ENCODE peak calls at places on chromosomes 1 and 21, in five cellular contexts. One of them, this sample, is unnamed.

GRCh38 chr21:38531610-38532009 is 33.3 kb upstream of the ERG start:
- DNase-seq in COLO829: no peak
- DNase-seq in ELR: no peak
- DNase-seq in HEK293T: no peak
- DNase-seq in germinal center: no peak
- DNase-seq in this sample: no peak

GRCh38 chr1:192809286-192810252 is 730 bp downstream of the RGS2 start:
- DNase-seq in COLO829: no peak
- DNase-seq in ELR: peak
- DNase-seq in HEK293T: peak
- DNase-seq in germinal center: peak
- DNase-seq in this sample: no peak

GRCh38 chr1:110040548-110040947 is 6.1 kb downstream of the STRIP1 start:
- DNase-seq in COLO829: no peak
- DNase-seq in ELR: no peak
- DNase-seq in HEK293T: no peak
- DNase-seq in germinal center: no peak
- DNase-seq in this sample: no peak

GRCh38 chr1:11471473-11471872 is 7.5 kb upstream of the DISP3 start:
- DNase-seq in COLO829: no peak
- DNase-seq in ELR: no peak
- DNase-seq in HEK293T: no peak
- DNase-seq in germinal center: no peak
- DNase-seq in this sample: no peak

GRCh38 chr1:113109908-113110554 is 37.0 kb downstream of the LRIG2 start:
- DNase-seq in COLO829: no peak
- DNase-seq in ELR: peak
- DNase-seq in HEK293T: no peak
- DNase-seq in germinal center: no peak
- DNase-seq in this sample: no peak

GRCh38 chr21:32966120-32966519 is 59.6 kb upstream of the OLIG2 start:
- DNase-seq in COLO829: no peak
- DNase-seq in ELR: no peak
- DNase-seq in HEK293T: no peak
- DNase-seq in germinal center: no peak
- DNase-seq in this sample: no peak

GRCh38 chr1:150106331-150106730 is 38.8 kb downstream of the VPS45 start:
- DNase-seq in COLO829: no peak
- DNase-seq in ELR: no peak
- DNase-seq in HEK293T: no peak
- DNase-seq in germinal center: no peak
- DNase-seq in this sample: no peak

GRCh38 chr1:23282967-23283366 is 61.1 kb downstream of the HNRNPR start:
- DNase-seq in COLO829: peak
- DNase-seq in ELR: peak
- DNase-seq in HEK293T: no peak
- DNase-seq in germinal center: no peak
- DNase-seq in this sample: no peak

GRCh38 chr1:227378183-227378582 is 59.9 kb upstream of the CDC42BPA start:
- DNase-seq in COLO829: no peak
- DNase-seq in ELR: no peak
- DNase-seq in HEK293T: no peak
- DNase-seq in germinal center: no peak
- DNase-seq in this sample: no peak

GRCh38 chr1:167197692-167198091 is 23.0 kb upstream of the POU2F1 start:
- DNase-seq in COLO829: no peak
- DNase-seq in ELR: no peak
- DNase-seq in HEK293T: no peak
- DNase-seq in germinal center: no peak
- DNase-seq in this sample: no peak

GRCh38 chr1:173406783-173407230 is 70.3 kb upstream of the PRDX6 start:
- DNase-seq in COLO829: no peak
- DNase-seq in ELR: no peak
- DNase-seq in HEK293T: no peak
- DNase-seq in germinal center: no peak
- DNase-seq in this sample: no peak

GRCh38 chr1:115840615-115841460 is at the start of gene NHLH2:
- DNase-seq in COLO829: no peak
- DNase-seq in ELR: no peak
- DNase-seq in HEK293T: no peak
- DNase-seq in germinal center: no peak
- DNase-seq in this sample: no peak

GRCh38 chr1:87963566-87963965 is 634.9 kb downstream of the LMO4 start:
- DNase-seq in COLO829: no peak
- DNase-seq in ELR: peak
- DNase-seq in HEK293T: no peak
- DNase-seq in germinal center: no peak
- DNase-seq in this sample: no peak

GRCh38 chr1:84869750-84870149 is 23.3 kb downstream of the LPAR3 start:
- DNase-seq in COLO829: no peak
- DNase-seq in ELR: peak
- DNase-seq in HEK293T: no peak
- DNase-seq in germinal center: no peak
- DNase-seq in this sample: no peak

GRCh38 chr1:53311104-53311908 is 16.6 kb downstream of the LRP8 start:
- DNase-seq in COLO829: no peak
- DNase-seq in ELR: no peak
- DNase-seq in HEK293T: no peak
- DNase-seq in germinal center: no peak
- DNase-seq in this sample: no peak

GRCh38 chr21:34199121-34199910 is 125.9 kb downstream of the MRPS6 start:
- DNase-seq in COLO829: no peak
- DNase-seq in ELR: no peak
- DNase-seq in HEK293T: no peak
- DNase-seq in germinal center: no peak
- DNase-seq in this sample: no peak

GRCh38 chr1:26827663-26828062 is 1.2 kb downstream of the ZDHHC18 start:
- DNase-seq in COLO829: no peak
- DNase-seq in ELR: peak
- DNase-seq in HEK293T: peak
- DNase-seq in germinal center: no peak
- DNase-seq in this sample: no peak

GRCh38 chr1:231354330-231355020 is 16.4 kb downstream of the SPRTN start:
- DNase-seq in COLO829: no peak
- DNase-seq in ELR: no peak
- DNase-seq in HEK293T: no peak
- DNase-seq in germinal center: no peak
- DNase-seq in this sample: no peak

GRCh38 chr1:1297802-1298424 is 9.8 kb downstream of the ACAP3 start:
- DNase-seq in COLO829: no peak
- DNase-seq in ELR: no peak
- DNase-seq in HEK293T: no peak
- DNase-seq in germinal center: no peak
- DNase-seq in this sample: no peak

GRCh38 chr1:244347942-244348341 is 103.8 kb downstream of the ADSS2 start:
- DNase-seq in COLO829: peak
- DNase-seq in ELR: peak
- DNase-seq in HEK293T: peak
- DNase-seq in germinal center: no peak
- DNase-seq in this sample: no peak

GRCh38 chr1:87121732-87122163 is 206.9 kb upstream of the LMO4 start:
- DNase-seq in COLO829: no peak
- DNase-seq in ELR: no peak
- DNase-seq in HEK293T: no peak
- DNase-seq in germinal center: no peak
- DNase-seq in this sample: no peak

GRCh38 chr1:79796434-79796833 is 789.9 kb upstream of the ADGRL4 start:
- DNase-seq in COLO829: no peak
- DNase-seq in ELR: no peak
- DNase-seq in HEK293T: no peak
- DNase-seq in germinal center: no peak
- DNase-seq in this sample: no peak

GRCh38 chr1:104630567-104630966 is 880.9 kb downstream of the AMY1C start:
- DNase-seq in COLO829: no peak
- DNase-seq in ELR: no peak
- DNase-seq in HEK293T: no peak
- DNase-seq in germinal center: no peak
- DNase-seq in this sample: no peak

GRCh38 chr1:93716974-93717373 is 35.3 kb upstream of the BCAR3 start:
- DNase-seq in COLO829: no peak
- DNase-seq in ELR: peak
- DNase-seq in HEK293T: no peak
- DNase-seq in germinal center: no peak
- DNase-seq in this sample: no peak

GRCh38 chr1:27971674-27972073 is 11.9 kb downstream of the XKR8 start:
- DNase-seq in COLO829: peak
- DNase-seq in ELR: no peak
- DNase-seq in HEK293T: no peak
- DNase-seq in germinal center: no peak
- DNase-seq in this sample: no peak

GRCh38 chr1:171351961-171352360 is 38.0 kb downstream of the FMO4 start:
- DNase-seq in COLO829: no peak
- DNase-seq in ELR: no peak
- DNase-seq in HEK293T: no peak
- DNase-seq in germinal center: no peak
- DNase-seq in this sample: no peak

GRCh38 chr1:25797939-25798338 is 2.1 kb upstream of the SELENON start:
- DNase-seq in COLO829: no peak
- DNase-seq in ELR: peak
- DNase-seq in HEK293T: peak
- DNase-seq in germinal center: no peak
- DNase-seq in this sample: no peak

GRCh38 chr1:185341196-185341781 is 24.2 kb upstream of the IVNS1ABP start:
- DNase-seq in COLO829: no peak
- DNase-seq in ELR: no peak
- DNase-seq in HEK293T: no peak
- DNase-seq in germinal center: no peak
- DNase-seq in this sample: no peak

GRCh38 chr1:153375511-153375910 is at the start of gene S100A12:
- DNase-seq in COLO829: no peak
- DNase-seq in ELR: peak
- DNase-seq in HEK293T: no peak
- DNase-seq in germinal center: no peak
- DNase-seq in this sample: no peak

GRCh38 chr1:161791889-161792655 is 26.0 kb downstream of the ATF6 start:
- DNase-seq in COLO829: no peak
- DNase-seq in ELR: peak
- DNase-seq in HEK293T: no peak
- DNase-seq in germinal center: no peak
- DNase-seq in this sample: no peak

GRCh38 chr1:109667452-109668122 is at the start of gene GSTM2:
- DNase-seq in COLO829: peak
- DNase-seq in ELR: peak
- DNase-seq in HEK293T: peak
- DNase-seq in germinal center: peak
- DNase-seq in this sample: peak

This sample was measured in NT2/D1.